ENCODE peak calls at places on chromosome 1, in nine cellular contexts. K is CD4-positive, alpha-beta memory T cell; B is heart left ventricle; Z is Peyer's patch; C is CD8-positive, alpha-beta T cell; T is dorsolateral prefrontal cortex; F is CD8-positive, alpha-beta memory T cell; J is ascending aorta; P is upper lobe of right lung. X is an unnamed sample.

GRCh38 chr1:226078336-226078735 is 15.8 kb downstream of the H3-3A start:
- DNase-seq in K (no peak), B (no peak), Z (no peak), C (no peak), T (no peak), F (no peak), J (no peak), P (no peak), X (no peak)

GRCh38 chr1:41876533-41877445 is 41.9 kb downstream of the HIVEP3 start:
- DNase-seq in K (no peak), B (no peak), Z (no peak), C (no peak), T (no peak), F (no peak), J (no peak), P (no peak), X (no peak)

GRCh38 chr1:188365874-188366273 is 1537.1 kb downstream of the PLA2G4A start:
- DNase-seq in K (no peak), B (no peak), Z (no peak), C (no peak), T (no peak), F (no peak), J (no peak), P (no peak), X (no peak)

GRCh38 chr1:160544647-160545046 is 21.6 kb upstream of the SLAMF6 start:
- DNase-seq in K (peak), B (no peak), Z (no peak), C (no peak), T (no peak), F (no peak), J (no peak), P (no peak), X (no peak)

GRCh38 chr1:160078392-160079195 is 2.7 kb upstream of the KCNJ9 start:
- DNase-seq in K (peak), B (no peak), Z (peak), C (peak), T (peak), F (peak), J (no peak), P (peak), X (peak)

GRCh38 chr1:8962812-8963669 is 17.4 kb downstream of the CA6 start:
- DNase-seq in K (no peak), B (no peak), Z (peak), C (peak), T (no peak), F (no peak), J (no peak), P (peak), X (no peak)

GRCh38 chr1:110773813-110774212 is 99.1 kb upstream of the KCNA3 start:
- DNase-seq in K (no peak), B (no peak), Z (no peak), C (no peak), T (no peak), F (no peak), J (no peak), P (no peak), X (no peak)

GRCh38 chr1:58584082-58584895 is 7.2 kb upstream of the TACSTD2 start:
- DNase-seq in K (no peak), B (no peak), Z (peak), C (no peak), T (no peak), F (no peak), J (peak), P (peak), X (no peak)

GRCh38 chr1:65068202-65069011 is 79.6 kb upstream of the AK4 start:
- DNase-seq in K (peak), B (no peak), Z (peak), C (peak), T (no peak), F (no peak), J (no peak), P (no peak), X (no peak)

GRCh38 chr1:154972517-154973343 is 1.8 kb upstream of the CKS1B start:
- DNase-seq in K (no peak), B (peak), Z (no peak), C (no peak), T (no peak), F (no peak), J (peak), P (peak), X (no peak)

GRCh38 chr1:11207898-11208611 is 18.9 kb downstream of the ANGPTL7 start:
- DNase-seq in K (no peak), B (no peak), Z (no peak), C (no peak), T (no peak), F (no peak), J (peak), P (no peak), X (no peak)

GRCh38 chr1:56577859-56578663 is 1.3 kb downstream of the PLPP3 start:
- DNase-seq in K (no peak), B (peak), Z (peak), C (no peak), T (peak), F (no peak), J (peak), P (peak), X (peak)

GRCh38 chr1:169495050-169495740 is 9.5 kb upstream of the SLC19A2 start:
- DNase-seq in K (no peak), B (no peak), Z (no peak), C (no peak), T (no peak), F (no peak), J (no peak), P (no peak), X (no peak)

GRCh38 chr1:193121616-193122593 is at the start of gene CDC73:
- DNase-seq in K (peak), B (peak), Z (peak), C (peak), T (peak), F (peak), J (peak), P (peak), X (peak)
- H3K27ac ChIP-seq in K (peak), B (peak), Z (peak), C (peak), T (peak), F (peak), J (peak), P (peak), X (peak)

DNA sequence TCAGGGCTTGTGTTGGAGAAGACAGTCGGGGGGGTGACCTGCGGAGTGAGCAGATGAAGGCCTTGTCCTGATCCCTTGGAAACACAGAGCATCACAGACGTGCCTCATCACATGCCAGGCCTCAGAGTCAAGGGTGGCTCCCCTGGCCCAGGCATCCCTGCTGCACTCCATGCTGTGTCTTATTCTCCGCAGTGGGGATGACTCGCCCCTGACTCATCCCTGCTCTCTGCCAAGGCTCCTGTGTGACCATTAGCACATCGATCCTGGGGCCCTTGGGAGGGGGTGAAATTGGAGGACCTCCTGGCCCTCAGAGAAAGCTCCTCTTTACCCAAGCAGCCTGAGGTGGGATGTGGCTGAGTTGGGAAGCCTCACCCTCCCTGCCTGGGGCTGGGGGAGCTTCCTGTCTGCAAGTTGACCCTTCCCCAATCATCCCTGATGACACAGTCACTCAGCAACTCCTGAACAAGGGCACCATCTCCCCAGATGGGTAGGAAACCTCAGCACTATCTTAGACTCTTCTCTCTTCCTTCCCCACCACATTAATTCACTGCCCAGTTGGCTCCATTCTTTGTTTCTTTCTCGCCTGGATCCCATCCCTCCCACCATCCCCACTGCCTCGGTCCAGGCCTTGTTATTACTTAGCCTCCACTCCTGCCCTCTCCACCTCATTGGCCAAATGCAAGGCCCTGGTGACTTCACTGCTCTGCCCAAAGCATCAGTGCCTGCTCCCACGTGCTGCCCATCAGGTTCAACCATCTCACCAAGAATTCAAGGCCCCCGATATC is 74.6 kb downstream of the CAMK2N1 start:
- DNase-seq in K (no peak), B (no peak), Z (no peak), C (no peak), T (no peak), F (no peak), J (peak), P (no peak), X (no peak)
- H3K27ac ChIP-seq in K (no peak), B (no peak), Z (no peak), C (no peak), T (no peak), F (no peak), J (no peak), P (no peak), X (no peak)

DNA sequence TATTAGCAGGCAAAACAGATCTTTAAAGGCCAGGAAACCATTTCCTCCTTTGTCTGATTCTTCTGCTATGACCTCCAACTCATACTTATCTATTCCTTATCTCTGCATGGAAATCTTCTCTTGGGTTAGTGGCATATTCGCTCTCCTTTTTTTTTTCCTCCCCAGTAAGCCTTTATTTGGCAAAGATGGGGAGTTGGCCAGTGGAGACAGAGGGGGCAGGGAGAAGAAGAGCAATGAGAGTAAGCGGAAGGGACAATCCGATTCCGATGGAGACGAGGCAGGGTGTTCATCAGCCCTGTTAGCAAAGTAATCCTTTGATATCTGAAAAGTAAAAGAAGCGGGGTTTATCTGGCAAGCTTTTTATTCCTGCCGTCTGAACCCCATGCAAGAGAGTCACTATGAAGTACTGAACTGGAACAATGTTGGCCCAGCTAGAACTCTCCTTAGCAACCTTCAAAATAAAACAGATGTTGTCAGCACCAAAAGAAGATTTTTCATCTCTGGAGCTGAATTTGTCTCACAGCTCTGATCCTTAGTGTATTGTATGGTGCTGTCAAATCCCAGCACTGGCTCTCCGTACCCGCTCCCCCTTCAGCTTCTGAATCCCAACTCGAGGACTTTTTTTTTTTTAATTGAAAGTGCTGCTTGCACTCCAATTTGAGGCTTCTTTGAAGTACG is 40.9 kb downstream of the PTGFRN start:
- DNase-seq in K (no peak), B (no peak), Z (no peak), C (no peak), T (no peak), F (no peak), J (no peak), P (no peak), X (no peak)
- H3K27ac ChIP-seq in K (no peak), B (peak), Z (no peak), C (no peak), T (peak), F (no peak), J (peak), P (peak), X (no peak)

GRCh38 chr1:54582566-54583306 is 34.7 kb downstream of the ACOT11 start:
- DNase-seq in K (no peak), B (no peak), Z (no peak), C (no peak), T (no peak), F (no peak), J (no peak), P (no peak), X (peak)

GRCh38 chr1:54580856-54581550 is 33.0 kb downstream of the ACOT11 start:
- DNase-seq in K (no peak), B (no peak), Z (no peak), C (no peak), T (no peak), F (no peak), J (no peak), P (no peak), X (no peak)

GRCh38 chr1:54583868-54584267 is 35.8 kb downstream of the ACOT11 start:
- DNase-seq in K (no peak), B (no peak), Z (no peak), C (no peak), T (no peak), F (no peak), J (no peak), P (no peak), X (peak)

GRCh38 chr1:54583307-54583686 is 35.3 kb downstream of the ACOT11 start:
- DNase-seq in K (no peak), B (no peak), Z (no peak), C (no peak), T (no peak), F (no peak), J (no peak), P (no peak), X (no peak)

DNA sequence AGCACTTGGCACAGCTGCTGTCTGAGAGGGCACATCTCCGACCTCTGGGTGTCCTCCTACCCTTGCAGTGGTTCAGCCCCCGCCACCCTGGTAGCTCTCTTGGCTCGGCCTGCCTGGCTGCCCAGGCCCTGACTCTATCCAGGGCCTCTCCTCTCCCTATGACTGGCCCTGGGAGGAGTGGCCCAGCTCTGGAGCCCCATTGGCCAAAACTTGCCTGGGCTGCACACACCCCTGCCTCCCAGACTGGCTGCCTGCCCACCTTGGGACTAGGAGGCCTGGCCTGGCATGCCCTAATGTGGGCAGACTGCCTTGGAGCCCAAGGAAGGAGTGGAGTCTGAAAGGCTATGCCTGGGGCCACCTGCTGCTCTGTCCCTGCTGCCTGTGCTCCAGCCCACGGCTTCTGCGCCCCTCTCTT is 33.6 kb downstream of the ACOT11 start:
- DNase-seq in K (no peak), B (peak), Z (peak), C (no peak), T (peak), F (no peak), J (peak), P (peak), X (peak)
- H3K27ac ChIP-seq in K (no peak), B (peak), Z (peak), C (no peak), T (peak), F (no peak), J (peak), P (peak), X (peak)

GRCh38 chr1:114021665-114022099 is 42.4 kb downstream of the OLFML3 start:
- DNase-seq in K (no peak), B (no peak), Z (no peak), C (no peak), T (no peak), F (no peak), J (no peak), P (no peak), X (no peak)

GRCh38 chr1:114024049-114024448 is 44.8 kb downstream of the OLFML3 start:
- DNase-seq in K (no peak), B (no peak), Z (no peak), C (no peak), T (no peak), F (no peak), J (no peak), P (no peak), X (no peak)

GRCh38 chr1:114023377-114023776 is 44.1 kb downstream of the OLFML3 start:
- DNase-seq in K (no peak), B (no peak), Z (no peak), C (no peak), T (no peak), F (no peak), J (no peak), P (no peak), X (no peak)

GRCh38 chr1:114025609-114026401 is 46.5 kb downstream of the OLFML3 start:
- DNase-seq in K (no peak), B (no peak), Z (no peak), C (no peak), T (no peak), F (no peak), J (no peak), P (no peak), X (no peak)

DNA sequence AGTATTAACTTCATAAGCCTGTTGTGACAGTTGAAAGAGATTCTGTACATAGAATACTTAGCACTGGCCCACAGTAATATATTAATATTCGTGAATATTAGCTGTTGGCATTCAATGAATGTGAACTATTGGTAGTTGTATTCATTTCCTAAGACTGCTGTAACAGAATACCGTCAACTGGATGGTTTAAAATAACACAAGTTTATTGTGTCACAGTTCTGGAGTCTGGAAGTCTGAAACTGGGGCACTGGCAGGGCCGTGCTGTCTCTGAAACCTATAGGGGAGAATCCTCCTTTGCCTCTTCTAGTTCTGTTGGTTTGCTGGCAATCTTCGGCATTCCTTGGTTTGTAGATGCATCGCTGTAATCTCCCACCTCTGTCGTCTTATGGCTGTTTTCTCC is 47.5 kb downstream of the OLFML3 start:
- DNase-seq in K (no peak), B (no peak), Z (no peak), C (no peak), T (no peak), F (no peak), J (no peak), P (no peak), X (no peak)
- H3K27ac ChIP-seq in K (no peak), B (no peak), Z (no peak), C (no peak), T (no peak), F (no peak), J (no peak), P (no peak), X (no peak)